ENCODE peak calls at places on chromosomes 3 and 15, in seven cellular contexts. U is WERI-Rb-1, F is gastrocnemius medialis, E is left ventricle myocardium inferior, P is epithelial cell of esophagus, Z is GM12878, S is H9. W is an unnamed sample.

GRCh38 chr3:51715231-51716058 is 8.6 kb downstream of the GRM2 start:
- DNase-seq in U (no peak), F (no peak), E (no peak), P (no peak), Z (no peak), S (no peak), W (no peak)

GRCh38 chr3:85159376-85159775 is 200.6 kb downstream of the CADM2 start:
- DNase-seq in U (no peak), F (no peak), E (no peak), P (peak), Z (no peak), S (no peak), W (no peak)

GRCh38 chr3:55320928-55321327 is 166.2 kb downstream of the WNT5A start:
- DNase-seq in U (no peak), F (no peak), E (no peak), P (no peak), Z (no peak), S (no peak), W (no peak)

GRCh38 chr3:29181872-29182271 is 99.0 kb upstream of the RBMS3 start:
- DNase-seq in U (no peak), F (no peak), E (no peak), P (no peak), Z (no peak), S (no peak), W (no peak)

GRCh38 chr3:83039422-83039821 is 1278.0 kb upstream of the GBE1 start:
- DNase-seq in U (no peak), F (no peak), E (no peak), P (no peak), Z (no peak), S (no peak), W (no peak)

GRCh38 chr3:182258538-182259177 is 534.6 kb upstream of the ATP11B start:
- DNase-seq in U (no peak), F (no peak), E (no peak), P (peak), Z (no peak), S (no peak), W (no peak)

GRCh38 chr3:45204136-45204535 is 22.0 kb downstream of the TMEM158 start:
- DNase-seq in U (no peak), F (no peak), E (no peak), P (peak), Z (no peak), S (no peak), W (no peak)

GRCh38 chr3:131688370-131688769 is 185.6 kb upstream of the MRPL3 start:
- DNase-seq in U (no peak), F (no peak), E (no peak), P (peak), Z (no peak), S (no peak), W (no peak)

GRCh38 chr3:37892917-37893595 is 31.4 kb downstream of the CTDSPL start:
- DNase-seq in U (no peak), F (peak), E (peak), P (no peak), Z (no peak), S (no peak), W (no peak)

GRCh38 chr15:98785796-98786581 is 137.7 kb downstream of the IGF1R start:
- DNase-seq in U (peak), F (no peak), E (no peak), P (no peak), Z (peak), S (no peak), W (no peak)

GRCh38 chr3:43223670-43224364 is 62.5 kb upstream of the SNRK start:
- DNase-seq in U (no peak), F (no peak), E (no peak), P (peak), Z (no peak), S (no peak), W (no peak)
- TF ChIP-seq CTCF in U (no peak), F (peak), E (peak), P (peak), Z (peak), S (peak), W (peak)

DNA sequence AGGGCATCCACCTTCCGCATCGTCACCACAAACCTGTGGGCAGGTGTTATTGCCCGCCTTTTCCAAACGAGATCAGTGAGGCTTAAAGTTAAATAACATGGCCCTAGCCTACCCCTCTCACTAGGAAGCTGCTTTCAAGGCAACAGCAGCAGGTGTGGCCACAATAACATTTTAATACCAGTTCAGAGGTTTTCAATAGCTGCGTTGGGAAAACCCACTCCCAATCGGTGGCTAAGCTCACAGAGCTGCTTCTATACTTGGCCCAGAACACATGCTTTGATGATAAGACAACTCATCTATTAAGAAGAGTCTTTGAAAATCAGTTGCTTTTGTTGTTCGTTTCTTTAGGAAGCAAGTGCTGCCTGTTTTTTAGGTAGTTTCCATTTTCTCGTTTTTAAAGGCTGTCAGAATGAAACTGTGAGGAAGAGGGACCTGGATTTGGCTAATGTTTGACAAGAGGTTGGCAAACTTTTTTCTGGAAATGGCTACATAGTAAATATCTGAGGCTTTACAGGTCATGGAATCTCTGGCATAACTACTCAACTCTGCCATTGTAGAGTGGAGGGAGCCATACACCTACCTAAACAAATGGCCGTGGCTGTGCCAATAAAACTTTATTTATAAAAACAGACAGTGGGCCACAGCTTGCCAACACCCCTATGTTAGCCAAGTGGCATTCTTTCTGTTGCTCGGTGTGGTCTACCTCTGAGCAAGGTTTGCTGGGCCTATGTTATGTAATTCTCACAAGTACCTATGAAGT is 179.6 kb downstream of the FEZF2 start:
- DNase-seq in U (no peak), F (no peak), E (no peak), P (no peak), Z (no peak), S (no peak), W (no peak)
- TF ChIP-seq CTCF in U (no peak), F (no peak), E (no peak), P (no peak), Z (no peak), S (no peak), W (no peak)

DNA sequence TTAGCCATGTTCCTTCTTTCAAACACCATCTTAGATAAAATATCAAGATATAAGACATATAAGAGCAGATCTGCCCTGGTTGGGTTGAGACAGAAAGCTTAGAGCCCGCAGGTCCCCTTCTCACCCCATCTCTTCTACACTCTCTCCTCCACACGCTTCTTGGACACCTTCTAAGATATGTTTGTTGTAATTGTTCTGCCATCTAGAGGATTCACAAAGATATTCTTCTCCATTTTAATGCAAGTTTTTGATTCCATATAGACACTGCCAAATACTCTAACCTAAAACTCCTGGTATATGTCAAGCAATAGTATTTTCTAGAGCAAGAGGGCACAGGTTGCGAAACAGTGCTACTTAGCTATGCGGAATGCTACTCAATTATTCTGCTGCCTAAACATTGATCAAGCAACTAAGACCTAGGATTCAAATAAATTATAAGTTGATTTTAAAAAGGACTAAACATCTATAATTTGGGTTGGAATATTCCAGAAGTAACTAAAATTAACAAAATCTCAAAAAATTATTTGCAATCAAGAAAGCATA is 6.8 kb downstream of the CHRM5 start:
- DNase-seq in U (no peak), F (no peak), E (no peak), P (peak), Z (no peak), S (no peak), W (no peak)
- TF ChIP-seq CTCF in U (no peak), F (no peak), E (no peak), P (no peak), Z (no peak), S (no peak), W (no peak)

DNA sequence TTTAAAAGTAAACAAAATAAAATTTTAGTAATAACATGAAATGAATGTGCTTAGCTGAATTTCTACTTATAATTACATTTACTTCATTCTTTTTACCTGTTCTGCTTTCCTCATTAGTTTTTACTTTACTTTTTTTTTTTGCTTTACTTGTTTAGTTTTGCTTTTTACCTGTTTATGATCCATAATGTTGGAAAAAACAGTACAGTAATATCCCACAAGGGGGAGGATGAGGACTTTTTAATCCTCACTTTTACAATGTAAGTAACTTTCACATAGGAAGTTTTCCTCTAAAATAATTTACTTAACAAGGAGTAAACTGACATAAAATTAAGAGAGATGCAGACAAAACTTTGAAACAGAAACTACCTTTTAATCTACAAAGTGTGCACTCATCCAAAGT is 268.7 kb downstream of the TBC1D5 start:
- DNase-seq in U (no peak), F (no peak), E (no peak), P (peak), Z (no peak), S (no peak), W (no peak)
- TF ChIP-seq CTCF in U (no peak), F (no peak), E (peak), P (no peak), Z (no peak), S (peak), W (no peak)

GRCh38 chr15:88470625-88471372 is 3.3 kb downstream of the MRPS11 start:
- DNase-seq in U (no peak), F (no peak), E (no peak), P (no peak), Z (no peak), S (no peak), W (no peak)
- TF ChIP-seq CTCF in U (no peak), F (no peak), E (no peak), P (no peak), Z (peak), S (no peak), W (peak)

GRCh38 chr3:194315965-194316361 is 35.2 kb downstream of the CPN2 start:
- DNase-seq in U (no peak), F (no peak), E (no peak), P (peak), Z (no peak), S (no peak), W (no peak)
- TF ChIP-seq CTCF in U (no peak), F (no peak), E (peak), P (no peak), Z (no peak), S (peak), W (no peak)

DNA sequence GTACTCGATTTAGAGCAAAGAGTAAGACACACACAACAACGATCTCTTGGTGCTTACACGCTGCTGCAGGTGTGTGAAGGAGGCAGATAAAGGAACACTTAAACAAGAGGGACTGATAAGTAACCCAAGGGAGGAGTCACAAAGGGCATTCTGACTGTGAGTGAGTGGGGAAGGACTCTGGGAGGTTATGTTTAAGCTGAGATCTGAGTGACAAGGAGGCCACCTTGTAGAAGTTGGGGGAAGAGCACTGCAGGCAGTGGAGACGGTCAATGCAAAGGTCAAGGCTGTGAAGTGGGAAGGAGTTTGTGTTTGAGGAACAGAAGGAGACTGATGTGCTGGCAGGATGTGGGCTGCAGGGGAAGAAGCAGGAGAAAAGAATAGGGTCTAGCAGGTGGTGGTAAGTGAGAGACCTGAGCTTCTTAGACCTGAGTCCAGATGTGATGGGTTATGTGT is 63.1 kb downstream of the LPP start:
- DNase-seq in U (no peak), F (no peak), E (no peak), P (no peak), Z (no peak), S (no peak), W (no peak)
- TF ChIP-seq CTCF in U (no peak), F (no peak), E (no peak), P (no peak), Z (no peak), S (no peak), W (no peak)

W was measured in GM12864.